ENCODE peak calls at places on chromosomes 2 and 18, in five cellular contexts. L is MM.1S, I is PC-9, C is thoracic aorta, Z is tibial nerve. U is an unnamed sample.

GRCh38 chr2:200453853-200454524 is 55.9 kb downstream of the KCTD18 start:
- DNase-seq in L (no peak), I (no peak), C (no peak), Z (no peak), U (no peak)

GRCh38 chr2:226474131-226474530 is 325.5 kb downstream of the IRS1 start:
- DNase-seq in L (no peak), I (no peak), C (no peak), Z (no peak), U (no peak)

GRCh38 chr2:207041279-207041678 is 102.0 kb downstream of the CPO start:
- DNase-seq in L (no peak), I (no peak), C (no peak), Z (no peak), U (no peak)

GRCh38 chr2:237691200-237691907 is 64.0 kb downstream of the LRRFIP1 start:
- DNase-seq in L (peak; percentile 38), I (no peak), C (no peak), Z (peak; percentile 95), U (peak; percentile 59)

GRCh38 chr2:70978388-70979357 is at the start of gene ANKRD53:
- DNase-seq in L (peak; percentile 23), I (peak; percentile 23), C (no peak), Z (no peak), U (no peak)

GRCh38 chr2:99554238-99554637 is 64.4 kb upstream of the REV1 start:
- DNase-seq in L (no peak), I (no peak), C (no peak), Z (no peak), U (no peak)

GRCh38 chr2:234240917-234241316 is 190.4 kb downstream of the SPP2 start:
- DNase-seq in L (no peak), I (no peak), C (no peak), Z (no peak), U (no peak)

GRCh38 chr2:173553589-173553988 is 198.9 kb downstream of the CDCA7 start:
- DNase-seq in L (no peak), I (no peak), C (no peak), Z (no peak), U (no peak)

GRCh38 chr2:159086332-159086731 is 117.9 kb downstream of the TANC1 start:
- DNase-seq in L (no peak), I (no peak), C (no peak), Z (no peak), U (no peak)

GRCh38 chr2:48560546-48561209 is 30.7 kb downstream of the STON1 start:
- DNase-seq in L (no peak), I (no peak), C (no peak), Z (no peak), U (no peak)

GRCh38 chr18:22709288-22710060 is 223.7 kb upstream of the RBBP8 start:
- DNase-seq in L (no peak), I (no peak), C (no peak), Z (no peak), U (no peak)

GRCh38 chr2:12097860-12098259 is 351.4 kb downstream of the LPIN1 start:
- DNase-seq in L (no peak), I (no peak), C (no peak), Z (no peak), U (no peak)

GRCh38 chr2:102021776-102022175 is 30.0 kb downstream of the IL1R2 start:
- DNase-seq in L (no peak), I (no peak), C (no peak), Z (no peak), U (no peak)

GRCh38 chr2:102301867-102302362 is 9.4 kb upstream of the IL1RL1 start:
- DNase-seq in L (peak; percentile 28), I (no peak), C (no peak), Z (no peak), U (peak; percentile 57)

GRCh38 chr2:112493858-112494648 is 12.1 kb downstream of the TTL start:
- DNase-seq in L (no peak), I (peak; percentile 35), C (no peak), Z (no peak), U (no peak)

GRCh38 chr2:88342749-88343148 is 109.7 kb downstream of the FOXI3 start:
- DNase-seq in L (peak; percentile 68), I (no peak), C (no peak), Z (no peak), U (no peak)

GRCh38 chr2:72004976-72005375 is 142.7 kb downstream of the CYP26B1 start:
- DNase-seq in L (no peak), I (peak; percentile 22), C (no peak), Z (no peak), U (no peak)

DNA sequence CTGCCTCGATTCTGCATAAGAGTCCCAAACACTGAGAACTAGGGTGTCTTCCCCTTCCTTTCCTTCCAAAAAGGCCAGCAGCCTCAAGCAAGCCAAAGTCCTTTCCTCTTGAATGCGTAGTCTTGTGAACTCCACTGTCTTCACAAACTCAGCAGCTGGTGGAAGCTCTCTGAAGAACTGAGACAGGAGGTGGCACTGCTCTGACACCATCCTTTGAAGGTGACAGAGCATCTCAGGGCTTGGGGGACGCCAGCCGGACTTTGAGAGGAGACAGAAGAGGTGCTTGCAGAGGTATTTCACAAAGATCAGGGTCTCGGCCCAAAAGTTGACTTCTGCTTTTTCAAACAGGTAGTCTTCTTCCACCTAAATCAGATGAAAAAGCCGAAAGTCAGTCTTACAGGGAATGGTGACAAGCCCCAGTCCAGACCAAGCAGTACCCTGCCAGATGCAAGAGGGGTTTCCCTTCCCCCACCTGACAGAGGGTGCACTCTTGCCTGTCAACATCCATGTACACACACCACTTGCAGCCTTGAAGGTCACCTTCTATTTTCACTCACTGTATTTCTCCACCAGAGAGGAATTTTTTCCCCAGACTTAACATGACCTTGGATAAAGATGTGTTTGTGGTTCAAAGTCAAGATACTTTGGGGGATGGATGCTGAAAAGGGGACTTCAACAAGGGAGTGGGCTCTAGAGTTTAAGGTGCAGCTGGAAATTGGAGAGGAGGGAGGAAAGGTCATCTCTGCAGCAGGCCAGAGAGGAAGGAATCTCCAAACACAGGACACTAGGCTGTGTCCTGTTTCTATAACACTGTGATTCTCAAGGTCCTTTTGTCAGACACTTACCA is 4.8 kb upstream of the ZFP36L2 start:
- DNase-seq in L (no peak), I (no peak), C (no peak), Z (no peak), U (no peak)
- TF ChIP-seq CTCF in L (no peak), I (no peak), C (no peak), Z (no peak), U (no peak)

GRCh38 chr18:10131783-10132381 is 218.1 kb downstream of the VAPA start:
- DNase-seq in L (no peak), I (no peak), C (no peak), Z (no peak), U (no peak)
- H3K4me3 ChIP-seq in L (no peak overlapping the region), I (peak overlapping the region; percentile 34), C (peak overlapping the region; percentile 69), Z (peak overlapping the region; percentile 38), U (no peak overlapping the region)

DNA sequence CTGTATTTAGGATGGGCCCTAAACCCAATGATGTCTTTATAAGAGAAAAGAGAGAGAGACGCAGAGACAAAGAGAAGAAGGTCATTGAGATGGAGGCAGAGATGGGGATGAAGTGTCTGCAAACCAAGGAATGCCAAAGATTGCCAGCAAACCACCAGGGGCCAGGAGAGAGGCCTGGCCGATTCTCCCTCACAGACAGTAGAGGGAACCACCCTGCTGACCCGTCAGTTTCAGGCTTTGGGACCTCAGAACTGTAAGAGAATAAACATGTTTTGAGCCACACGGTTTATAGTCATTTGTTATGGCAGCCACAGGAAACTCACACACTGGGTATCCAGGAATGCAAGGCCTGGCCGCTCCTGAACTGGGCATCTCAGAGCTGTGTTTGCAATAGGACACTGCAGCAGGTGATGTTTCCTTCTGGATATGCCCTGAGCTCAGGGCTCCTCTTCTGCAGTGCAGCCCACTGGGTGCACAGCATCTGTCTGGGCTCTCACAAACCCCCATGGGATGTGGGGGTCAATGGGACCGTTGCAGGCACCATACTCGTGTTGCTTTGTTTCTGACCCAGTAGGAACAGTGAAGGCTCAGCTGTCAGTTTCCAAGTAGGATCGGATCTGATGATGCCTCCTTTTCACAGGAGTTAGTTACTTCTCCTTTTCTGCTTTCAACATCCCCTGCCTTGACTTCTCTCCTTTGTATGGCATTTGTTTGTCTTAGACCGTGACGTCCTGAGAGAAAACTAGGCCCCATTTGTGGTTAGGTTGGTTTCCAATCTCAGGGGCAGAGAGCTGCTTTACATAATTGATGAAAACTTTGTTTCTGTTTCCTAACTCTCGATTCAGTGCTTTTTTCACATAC is 20.8 kb downstream of the PTPN18 start:
- DNase-seq in L (peak; percentile 71), I (no peak), C (no peak), Z (no peak), U (peak; percentile 88)
- TF ChIP-seq CTCF in L (peak; percentile 62), I (no peak), C (no peak), Z (no peak), U (peak; percentile 19)

DNA sequence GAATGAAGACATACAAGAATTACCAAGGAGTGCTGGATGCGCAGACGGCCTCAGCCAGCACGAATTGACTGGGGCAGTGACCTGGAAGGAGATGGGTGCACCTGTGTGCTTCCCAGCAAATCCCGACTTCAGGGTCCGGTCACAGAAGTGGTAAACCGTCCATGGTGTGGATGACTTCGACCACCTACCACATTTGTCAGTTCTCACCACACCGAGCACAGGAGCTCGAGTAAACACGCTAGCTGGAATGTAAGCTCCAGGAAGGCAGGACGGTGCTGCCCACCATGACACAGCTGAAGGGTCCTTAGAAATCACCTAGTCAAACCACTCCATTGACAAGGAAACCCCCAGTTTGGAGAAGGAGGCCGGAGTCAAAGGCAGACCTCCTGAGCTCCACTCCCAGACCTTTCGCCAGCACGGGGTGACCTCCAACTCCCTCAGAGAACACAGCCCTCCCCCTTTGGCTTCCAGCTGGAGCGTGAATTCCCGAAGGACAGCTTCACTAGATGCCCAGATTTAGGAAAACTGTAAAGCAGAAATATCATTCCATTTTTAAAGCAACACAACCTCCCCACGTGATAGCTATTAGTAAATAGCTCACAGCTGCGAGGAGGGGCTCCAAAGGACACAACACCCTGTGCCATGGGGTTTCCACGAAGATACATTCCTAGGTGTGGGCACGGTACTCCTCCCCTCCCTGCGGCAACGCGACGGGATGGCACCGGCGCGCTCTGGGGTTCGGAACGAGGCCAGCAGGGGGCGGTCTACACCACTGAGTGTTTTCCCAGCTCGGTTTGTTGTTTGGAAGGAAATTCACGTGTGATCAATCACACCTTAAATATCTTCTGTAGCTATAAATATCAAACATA is 34.1 kb upstream of the GNAL start:
- DNase-seq in L (peak; percentile 49), I (peak; percentile 49), C (no peak), Z (no peak), U (peak; percentile 49)
- H3K4me3 ChIP-seq in L (no peak overlapping the region), I (no peak overlapping the region), C (peak overlapping the region; percentile 36), Z (no peak overlapping the region), U (no peak overlapping the region)

DNA sequence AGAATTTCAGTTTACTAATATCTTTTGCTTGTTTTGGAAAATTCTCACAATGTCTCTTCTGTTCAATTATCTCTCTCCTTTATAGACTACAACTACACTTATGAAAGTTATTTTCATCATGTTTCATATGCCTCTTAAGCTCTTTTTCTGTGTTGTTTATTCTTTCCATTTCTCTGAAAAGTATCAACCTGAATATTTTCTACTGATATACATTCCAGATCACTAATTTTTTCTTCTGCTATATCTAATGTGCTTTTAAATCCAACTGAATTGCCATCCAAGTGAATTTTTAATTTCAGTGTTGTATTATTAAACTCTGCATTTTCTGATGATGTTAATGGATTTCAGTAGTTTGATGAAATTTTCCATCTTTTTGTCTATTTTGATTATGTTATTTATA is 301.3 kb downstream of the HRH4 start:
- DNase-seq in L (no peak), I (no peak), C (no peak), Z (no peak), U (no peak)
- TF ChIP-seq CTCF in L (no peak), I (no peak), C (no peak), Z (no peak), U (no peak)

GRCh38 chr2:227716501-227716900 is 1.3 kb downstream of the SLC19A3 start:
- DNase-seq in L (no peak), I (no peak), C (no peak), Z (no peak), U (no peak)

GRCh38 chr2:227720680-227721079 is 2.9 kb upstream of the SLC19A3 start:
- DNase-seq in L (no peak), I (no peak), C (no peak), Z (no peak), U (no peak)

GRCh38 chr2:227719637-227720036 is 1.8 kb upstream of the SLC19A3 start:
- DNase-seq in L (no peak), I (no peak), C (no peak), Z (no peak), U (no peak)

GRCh38 chr2:227717687-227718567 is at the start of gene SLC19A3:
- DNase-seq in L (no peak), I (peak; percentile 78), C (peak; percentile 51), Z (peak; percentile 75), U (peak; percentile 4)
- H3K4me3 ChIP-seq in L (no peak within 1 kb of the TSS), I (peak within 1 kb of the TSS; percentile 65), C (peak within 1 kb of the TSS; percentile 70), Z (peak within 1 kb of the TSS; percentile 27), U (no peak within 1 kb of the TSS)